ENCODE peak calls at places on chromosome 4, in six cellular contexts. One of them, this sample, is unnamed.

GRCh38 chr4:6192245-6192644 is 8.1 kb downstream of the JAKMIP1 start:
- DNase-seq in mesendoderm: peak
- DNase-seq in neuronal stem cell: no peak
- DNase-seq in H1: no peak
- DNase-seq in IMR-90: no peak
- DNase-seq in H9: no peak
- DNase-seq in this sample: no peak

GRCh38 chr4:69800599-69800998 is 40.2 kb upstream of the SULT1B1 start:
- DNase-seq in neuronal stem cell: no peak
- DNase-seq in mesendoderm: no peak
- DNase-seq in H9: no peak
- DNase-seq in IMR-90: no peak
- DNase-seq in H1: no peak
- DNase-seq in this sample: no peak

GRCh38 chr4:20318011-20318898 is 66.5 kb downstream of the SLIT2 start:
- DNase-seq in H9: no peak
- DNase-seq in H1: no peak
- DNase-seq in mesendoderm: no peak
- DNase-seq in IMR-90: peak
- DNase-seq in neuronal stem cell: no peak
- DNase-seq in this sample: peak

GRCh38 chr4:13627185-13627605 is 330 bp downstream of the BOD1L1 start:
- DNase-seq in IMR-90: no peak
- DNase-seq in H1: no peak
- DNase-seq in H9: peak
- DNase-seq in neuronal stem cell: peak
- DNase-seq in mesendoderm: peak
- DNase-seq in this sample: peak

GRCh38 chr4:70632028-70632427 is 3.5 kb downstream of the ENAM start:
- DNase-seq in neuronal stem cell: no peak
- DNase-seq in H9: no peak
- DNase-seq in mesendoderm: peak
- DNase-seq in H1: no peak
- DNase-seq in IMR-90: peak
- DNase-seq in this sample: no peak

GRCh38 chr4:99763635-99764101 is 53.0 kb upstream of the DAPP1 start:
- DNase-seq in IMR-90: peak
- DNase-seq in neuronal stem cell: no peak
- DNase-seq in mesendoderm: peak
- DNase-seq in H9: no peak
- DNase-seq in H1: no peak
- DNase-seq in this sample: peak

GRCh38 chr4:163161536-163162205 is 5.0 kb downstream of the NAF1 start:
- DNase-seq in IMR-90: peak
- DNase-seq in neuronal stem cell: no peak
- DNase-seq in H1: no peak
- DNase-seq in H9: no peak
- DNase-seq in mesendoderm: no peak
- DNase-seq in this sample: peak

GRCh38 chr4:88514557-88515511 is 8.7 kb downstream of the PYURF start:
- DNase-seq in IMR-90: no peak
- DNase-seq in mesendoderm: no peak
- DNase-seq in neuronal stem cell: no peak
- DNase-seq in H9: no peak
- DNase-seq in H1: no peak
- DNase-seq in this sample: no peak

GRCh38 chr4:185096032-185096653 is 46.9 kb upstream of the SLC25A4 start:
- DNase-seq in H9: no peak
- DNase-seq in neuronal stem cell: no peak
- DNase-seq in H1: no peak
- DNase-seq in mesendoderm: peak
- DNase-seq in IMR-90: peak
- DNase-seq in this sample: peak

GRCh38 chr4:68366600-68366999 is 16.7 kb upstream of the YTHDC1 start:
- DNase-seq in H1: no peak
- DNase-seq in neuronal stem cell: no peak
- DNase-seq in mesendoderm: no peak
- DNase-seq in IMR-90: no peak
- DNase-seq in H9: no peak
- DNase-seq in this sample: peak

GRCh38 chr4:124931050-124931449 is 218.5 kb upstream of the ANKRD50 start:
- DNase-seq in mesendoderm: no peak
- DNase-seq in H9: no peak
- DNase-seq in H1: no peak
- DNase-seq in neuronal stem cell: no peak
- DNase-seq in IMR-90: peak
- DNase-seq in this sample: no peak

GRCh38 chr4:114603455-114603854 is 4.8 kb downstream of the UGT8 start:
- DNase-seq in neuronal stem cell: no peak
- DNase-seq in mesendoderm: peak
- DNase-seq in H9: no peak
- DNase-seq in IMR-90: no peak
- DNase-seq in H1: no peak
- DNase-seq in this sample: no peak

GRCh38 chr4:7154351-7154981 is 37.9 kb upstream of the SORCS2 start:
- DNase-seq in H1: no peak
- DNase-seq in IMR-90: no peak
- DNase-seq in H9: no peak
- DNase-seq in neuronal stem cell: no peak
- DNase-seq in mesendoderm: no peak
- DNase-seq in this sample: no peak

GRCh38 chr4:1960170-1960825 is 48.5 kb downstream of the NELFA start:
- DNase-seq in H9: no peak
- DNase-seq in neuronal stem cell: no peak
- DNase-seq in H1: no peak
- DNase-seq in mesendoderm: no peak
- DNase-seq in IMR-90: peak
- DNase-seq in this sample: no peak

GRCh38 chr4:125085-125820 is 952 bp downstream of the ZNF718 start:
- DNase-seq in H9: peak
- DNase-seq in IMR-90: peak
- DNase-seq in mesendoderm: peak
- DNase-seq in H1: no peak
- DNase-seq in neuronal stem cell: peak
- DNase-seq in this sample: peak
- H2AK5ac ChIP-seq in H9: no peak
- H2AK5ac ChIP-seq in IMR-90: no peak
- H2AK5ac ChIP-seq in mesendoderm: no peak
- H2AK5ac ChIP-seq in H1: no peak
- H2AK5ac ChIP-seq in neuronal stem cell: peak
- H2AK5ac ChIP-seq in this sample: no peak

GRCh38 chr4:10173039-10173753 is 56.6 kb upstream of the WDR1 start:
- DNase-seq in IMR-90: peak
- DNase-seq in H9: peak
- DNase-seq in H1: no peak
- DNase-seq in neuronal stem cell: no peak
- DNase-seq in mesendoderm: peak
- DNase-seq in this sample: no peak

GRCh38 chr4:10175626-10176025 is 59.0 kb upstream of the WDR1 start:
- DNase-seq in H1: no peak
- DNase-seq in H9: no peak
- DNase-seq in mesendoderm: no peak
- DNase-seq in neuronal stem cell: no peak
- DNase-seq in IMR-90: no peak
- DNase-seq in this sample: no peak

GRCh38 chr4:10171055-10171454 is 54.5 kb upstream of the WDR1 start:
- DNase-seq in H1: no peak
- DNase-seq in mesendoderm: no peak
- DNase-seq in H9: no peak
- DNase-seq in IMR-90: no peak
- DNase-seq in neuronal stem cell: no peak
- DNase-seq in this sample: no peak

GRCh38 chr4:10172278-10173038 is 55.9 kb upstream of the WDR1 start:
- DNase-seq in IMR-90: no peak
- DNase-seq in H1: no peak
- DNase-seq in mesendoderm: no peak
- DNase-seq in neuronal stem cell: no peak
- DNase-seq in H9: no peak
- DNase-seq in this sample: no peak

GRCh38 chr4:10173754-10174749 is 57.5 kb upstream of the WDR1 start:
- DNase-seq in neuronal stem cell: no peak
- DNase-seq in IMR-90: no peak
- DNase-seq in H9: no peak
- DNase-seq in H1: no peak
- DNase-seq in mesendoderm: peak
- DNase-seq in this sample: no peak
- H2AK5ac ChIP-seq in neuronal stem cell: no peak
- H2AK5ac ChIP-seq in IMR-90: no peak
- H2AK5ac ChIP-seq in H9: no peak
- H2AK5ac ChIP-seq in H1: no peak
- H2AK5ac ChIP-seq in mesendoderm: no peak
- H2AK5ac ChIP-seq in this sample: no peak

GRCh38 chr4:157727163-157727562 is 445.7 kb downstream of the GASK1B start:
- DNase-seq in IMR-90: no peak
- DNase-seq in H9: no peak
- DNase-seq in mesendoderm: no peak
- DNase-seq in neuronal stem cell: no peak
- DNase-seq in H1: no peak
- DNase-seq in this sample: no peak
- H2AK5ac ChIP-seq in IMR-90: no peak
- H2AK5ac ChIP-seq in H9: no peak
- H2AK5ac ChIP-seq in mesendoderm: no peak
- H2AK5ac ChIP-seq in neuronal stem cell: no peak
- H2AK5ac ChIP-seq in H1: no peak
- H2AK5ac ChIP-seq in this sample: no peak

GRCh38 chr4:15149234-15149841 is 147.1 kb downstream of the CPEB2 start:
- DNase-seq in mesendoderm: no peak
- DNase-seq in H1: no peak
- DNase-seq in H9: no peak
- DNase-seq in IMR-90: peak
- DNase-seq in neuronal stem cell: no peak
- DNase-seq in this sample: no peak
- H2AK5ac ChIP-seq in mesendoderm: peak
- H2AK5ac ChIP-seq in H1: no peak
- H2AK5ac ChIP-seq in H9: no peak
- H2AK5ac ChIP-seq in IMR-90: peak
- H2AK5ac ChIP-seq in neuronal stem cell: no peak
- H2AK5ac ChIP-seq in this sample: peak

GRCh38 chr4:8278421-8279287 is 9.1 kb downstream of the HTRA3 start:
- DNase-seq in mesendoderm: no peak
- DNase-seq in H9: no peak
- DNase-seq in neuronal stem cell: no peak
- DNase-seq in H1: no peak
- DNase-seq in IMR-90: peak
- DNase-seq in this sample: peak

GRCh38 chr4:8280876-8281440 is 11.4 kb downstream of the HTRA3 start:
- DNase-seq in mesendoderm: no peak
- DNase-seq in IMR-90: no peak
- DNase-seq in neuronal stem cell: no peak
- DNase-seq in H1: no peak
- DNase-seq in H9: no peak
- DNase-seq in this sample: no peak

GRCh38 chr4:8279321-8280157 is 10.0 kb downstream of the HTRA3 start:
- DNase-seq in H1: no peak
- DNase-seq in neuronal stem cell: no peak
- DNase-seq in mesendoderm: no peak
- DNase-seq in IMR-90: no peak
- DNase-seq in H9: no peak
- DNase-seq in this sample: no peak

GRCh38 chr4:8281519-8282133 is 12.1 kb downstream of the HTRA3 start:
- DNase-seq in mesendoderm: no peak
- DNase-seq in neuronal stem cell: no peak
- DNase-seq in IMR-90: peak
- DNase-seq in H1: no peak
- DNase-seq in H9: no peak
- DNase-seq in this sample: no peak

GRCh38 chr4:8280158-8280875 is 10.8 kb downstream of the HTRA3 start:
- DNase-seq in neuronal stem cell: no peak
- DNase-seq in mesendoderm: no peak
- DNase-seq in H1: no peak
- DNase-seq in IMR-90: no peak
- DNase-seq in H9: no peak
- DNase-seq in this sample: no peak
- H2AK5ac ChIP-seq in neuronal stem cell: peak
- H2AK5ac ChIP-seq in mesendoderm: no peak
- H2AK5ac ChIP-seq in H1: no peak
- H2AK5ac ChIP-seq in IMR-90: peak
- H2AK5ac ChIP-seq in H9: no peak
- H2AK5ac ChIP-seq in this sample: no peak

GRCh38 chr4:48830706-48831531 is at the start of gene OCIAD1:
- DNase-seq in H1: peak
- DNase-seq in IMR-90: peak
- DNase-seq in mesendoderm: peak
- DNase-seq in H9: peak
- DNase-seq in neuronal stem cell: peak
- DNase-seq in this sample: peak
- H2AK5ac ChIP-seq in H1: peak
- H2AK5ac ChIP-seq in IMR-90: peak
- H2AK5ac ChIP-seq in mesendoderm: peak
- H2AK5ac ChIP-seq in H9: no peak
- H2AK5ac ChIP-seq in neuronal stem cell: peak
- H2AK5ac ChIP-seq in this sample: peak